ENCODE peak calls at places on chromosomes 12 and 14, in four cellular contexts. P, D, N and X are unnamed samples. For H3K9me2, the result is how much of the 10 kb centered on the place peaks cover.

GRCh38 chr12:72570601-72571000 is 298.4 kb downstream of the TRHDE start:
- DNase-seq in P (peak), D (peak), N (peak), X (no peak)

GRCh38 chr14:100860556-100861187 is 34.8 kb downstream of the MEG3 start:
- DNase-seq in P (no peak), D (no peak), N (no peak), X (no peak)

GRCh38 chr12:93060666-93061413 is 131.7 kb upstream of the EEA1 start:
- DNase-seq in P (no peak), D (no peak), N (no peak), X (peak)

GRCh38 chr14:94180655-94181271 is 6.6 kb downstream of the PPP4R4 start:
- DNase-seq in P (peak), D (peak), N (peak), X (peak)

GRCh38 chr12:105466901-105467598 is 136.6 kb downstream of the C12orf75 start:
- DNase-seq in P (no peak), D (no peak), N (no peak), X (no peak)

GRCh38 chr12:25682421-25682820 is 129.3 kb upstream of the LMNTD1 start:
- DNase-seq in P (no peak), D (no peak), N (no peak), X (peak)

GRCh38 chr12:29980304-29980703 is 196.6 kb upstream of the TMTC1 start:
- DNase-seq in P (peak), D (peak), N (no peak), X (no peak)

GRCh38 chr14:71538949-71539659 is 393.1 kb upstream of the RGS6 start:
- DNase-seq in P (peak), D (no peak), N (no peak), X (peak)

GRCh38 chr14:54086780-54087179 is 130.2 kb upstream of the BMP4 start:
- DNase-seq in P (no peak), D (no peak), N (no peak), X (no peak)

GRCh38 chr14:52314521-52315354 is 626 bp downstream of the PTGER2 start:
- DNase-seq in P (no peak), D (no peak), N (no peak), X (peak)

GRCh38 chr12:93803408-93803807 is 126.2 kb downstream of the CRADD start:
- DNase-seq in P (no peak), D (peak), N (no peak), X (peak)

GRCh38 chr12:49825360-49825970 is 2.7 kb downstream of the NCKAP5L start:
- DNase-seq in P (no peak), D (no peak), N (no peak), X (peak)

GRCh38 chr12:119809023-119809422 is 68.1 kb downstream of the CIT start:
- DNase-seq in P (no peak), D (no peak), N (no peak), X (no peak)

GRCh38 chr12:58639323-58639934 is 280.9 kb downstream of the LRIG3 start:
- DNase-seq in P (peak), D (no peak), N (no peak), X (peak)

GRCh38 chr14:34256223-34256622 is 205.8 kb downstream of the SPTSSA start:
- DNase-seq in P (no peak), D (no peak), N (no peak), X (no peak)

GRCh38 chr12:76762556-76762955 is 1.4 kb upstream of the ZDHHC17 start:
- DNase-seq in P (no peak), D (no peak), N (no peak), X (peak)

GRCh38 chr12:118328486-118329340 is 44.0 kb downstream of the TAOK3 start:
- DNase-seq in P (no peak), D (no peak), N (no peak), X (no peak)

GRCh38 chr12:43988838-43989560 is 153.1 kb downstream of the TMEM117 start:
- DNase-seq in P (peak), D (peak), N (no peak), X (peak)

GRCh38 chr14:70934084-70934483 is 26.8 kb downstream of the PCNX1 start:
- DNase-seq in P (no peak), D (no peak), N (no peak), X (peak)

GRCh38 chr12:124495194-124495983 is 72.0 kb downstream of the NCOR2 start:
- DNase-seq in P (no peak), D (no peak), N (no peak), X (no peak)

GRCh38 chr12:113373966-113374365 is 15.6 kb downstream of the PLBD2 start:
- DNase-seq in P (no peak), D (no peak), N (no peak), X (no peak)

GRCh38 chr12:100908501-100908900 is 113.9 kb downstream of the ANO4 start:
- DNase-seq in P (no peak), D (no peak), N (no peak), X (peak)

GRCh38 chr14:100304825-100305445 is 1.3 kb downstream of the SLC25A29 start:
- DNase-seq in P (peak), D (no peak), N (no peak), X (peak)

GRCh38 chr14:98458702-98459101 is 813.3 kb downstream of the BCL11B start:
- DNase-seq in P (no peak), D (no peak), N (no peak), X (no peak)
- H3K9me2 ChIP-seq in P (under half), D (under half), N (under half), X (under half)

DNA sequence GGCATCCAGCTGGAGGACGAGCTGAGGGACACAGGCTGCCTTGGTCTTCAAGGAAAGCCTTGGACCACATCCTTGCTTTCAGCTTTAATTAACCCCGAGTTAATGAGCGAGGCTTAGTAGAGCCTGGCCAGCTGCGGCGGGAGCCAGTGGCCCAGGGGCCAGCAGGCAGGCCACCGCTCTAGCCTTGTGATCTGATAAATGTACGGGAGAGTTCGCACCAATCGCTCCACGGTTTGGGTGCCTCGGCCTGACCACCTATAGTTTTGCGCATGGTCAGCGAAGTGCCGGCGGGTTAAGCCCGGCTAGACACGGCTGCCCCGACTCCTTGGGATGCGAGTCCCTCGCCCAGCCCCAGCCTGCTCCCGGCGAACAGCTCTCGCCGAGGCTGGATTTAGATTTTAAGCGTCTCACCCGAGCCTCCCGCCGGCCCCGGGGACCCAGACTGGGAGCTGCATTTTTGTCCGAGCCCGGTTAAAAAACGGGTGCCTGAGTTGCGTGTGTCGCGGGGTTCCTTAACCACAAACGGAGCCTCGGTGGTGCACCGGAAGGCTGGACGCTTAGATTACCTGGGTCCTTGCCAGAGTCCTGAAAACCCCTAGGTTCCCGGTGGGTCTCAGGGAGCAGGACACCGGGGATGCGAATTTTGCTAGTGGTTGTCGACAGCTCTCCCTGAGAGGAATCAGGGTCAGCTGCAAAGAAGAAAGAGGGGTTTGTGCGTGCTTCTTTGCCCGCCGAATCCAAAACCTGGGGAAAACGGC is 2.9 kb upstream of the HOXC12 start:
- DNase-seq in P (no peak), D (no peak), N (no peak), X (no peak)
- TF ChIP-seq EZH2 in P (no peak), D (no peak), N (no peak), X (no peak)

DNA sequence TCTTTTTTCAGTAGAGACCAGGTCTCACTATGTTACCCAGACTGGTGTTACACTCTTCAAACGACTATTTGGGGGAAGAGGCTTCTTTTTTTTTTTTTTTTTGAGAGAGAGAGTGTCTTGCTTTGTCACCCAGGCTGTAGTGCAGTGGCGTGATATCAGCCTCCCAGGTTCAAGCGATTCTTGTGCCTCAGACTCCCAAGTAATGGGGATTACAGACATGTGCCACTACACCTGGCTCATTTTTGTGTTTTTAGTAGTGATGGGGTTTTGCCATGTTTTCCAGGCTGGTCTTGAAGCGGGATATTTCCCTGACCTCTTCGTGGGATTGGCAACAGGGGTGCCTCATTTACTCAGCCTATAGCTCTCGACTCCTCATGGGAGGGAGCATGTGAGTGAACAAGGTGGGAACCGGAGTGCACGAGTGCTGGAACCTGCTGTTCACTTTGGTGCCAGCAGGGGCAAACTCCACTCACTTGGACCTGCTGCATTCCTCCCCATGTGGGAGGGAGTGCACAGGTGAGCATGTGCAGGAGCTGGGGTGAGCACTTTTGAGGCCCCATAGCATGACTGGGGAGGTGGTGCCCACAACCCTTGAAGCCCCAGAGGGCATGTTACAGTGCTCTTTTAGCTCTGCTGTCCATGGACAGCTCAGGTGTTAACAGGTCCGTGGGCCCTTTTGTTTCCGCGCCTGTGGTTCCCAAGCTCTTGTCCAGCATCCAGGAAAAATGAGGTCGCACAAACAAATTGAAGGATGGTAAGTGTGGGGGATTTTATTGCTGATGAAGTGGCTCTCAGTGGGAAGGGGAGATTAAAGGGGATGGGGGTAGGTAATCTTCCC is 79.1 kb upstream of the HECTD1 start:
- DNase-seq in P (peak), D (no peak), N (peak), X (no peak)
- H3K9ac ChIP-seq in P (no peak), D (no peak), N (no peak), X (no peak)

GRCh38 chr14:91142214-91142668 is 28.4 kb downstream of the DGLUCY start:
- DNase-seq in P (no peak), D (peak), N (no peak), X (no peak)
- H3K9me2 ChIP-seq in P (under half), D (under half), N (under half), X (under half)

GRCh38 chr14:92323031-92323915 is at the start of gene SLC24A4:
- DNase-seq in P (no peak), D (no peak), N (no peak), X (peak)
- TF ChIP-seq EZH2 in P (no peak), D (no peak), N (no peak), X (no peak)